ENCODE peak calls at places on chromosomes 2 and 18, in six cellular contexts. One of them, this sample, is unnamed.

GRCh38 chr2:191845876-191846786 is 757 bp downstream of the CAVIN2 start:
- DNase-seq in type B pancreatic cell: no peak
- DNase-seq in endothelial cell: no peak
- DNase-seq in WERI-Rb-1: peak
- DNase-seq in astrocyte: no peak
- DNase-seq in astrocyte of the spinal cord: no peak
- DNase-seq in this sample: no peak

GRCh38 chr2:47094519-47095155 is 60.5 kb downstream of the STPG4 start:
- DNase-seq in astrocyte: peak
- DNase-seq in type B pancreatic cell: no peak
- DNase-seq in WERI-Rb-1: no peak
- DNase-seq in astrocyte of the spinal cord: no peak
- DNase-seq in endothelial cell: no peak
- DNase-seq in this sample: no peak

GRCh38 chr2:212665948-212666347 is 127.3 kb upstream of the ERBB4 start:
- DNase-seq in WERI-Rb-1: no peak
- DNase-seq in astrocyte: no peak
- DNase-seq in endothelial cell: no peak
- DNase-seq in type B pancreatic cell: no peak
- DNase-seq in astrocyte of the spinal cord: no peak
- DNase-seq in this sample: no peak

GRCh38 chr2:27572439-27572838 is 10.4 kb upstream of the ZNF512 start:
- DNase-seq in astrocyte: no peak
- DNase-seq in type B pancreatic cell: no peak
- DNase-seq in WERI-Rb-1: no peak
- DNase-seq in endothelial cell: no peak
- DNase-seq in astrocyte of the spinal cord: no peak
- DNase-seq in this sample: no peak

GRCh38 chr18:62876828-62877227 is 161.5 kb downstream of the PHLPP1 start:
- DNase-seq in astrocyte of the spinal cord: no peak
- DNase-seq in astrocyte: peak
- DNase-seq in endothelial cell: no peak
- DNase-seq in WERI-Rb-1: no peak
- DNase-seq in type B pancreatic cell: no peak
- DNase-seq in this sample: no peak

GRCh38 chr2:85799215-85799956 is 45.6 kb downstream of the ATOH8 start:
- DNase-seq in astrocyte of the spinal cord: no peak
- DNase-seq in WERI-Rb-1: peak
- DNase-seq in astrocyte: no peak
- DNase-seq in endothelial cell: no peak
- DNase-seq in type B pancreatic cell: no peak
- DNase-seq in this sample: no peak

GRCh38 chr2:170822292-170822884 is 5.7 kb downstream of the GAD1 start:
- DNase-seq in astrocyte: no peak
- DNase-seq in astrocyte of the spinal cord: no peak
- DNase-seq in type B pancreatic cell: no peak
- DNase-seq in WERI-Rb-1: no peak
- DNase-seq in endothelial cell: peak
- DNase-seq in this sample: no peak

GRCh38 chr2:187949859-187950258 is 341.8 kb upstream of the GULP1 start:
- DNase-seq in type B pancreatic cell: no peak
- DNase-seq in WERI-Rb-1: no peak
- DNase-seq in endothelial cell: no peak
- DNase-seq in astrocyte of the spinal cord: no peak
- DNase-seq in astrocyte: no peak
- DNase-seq in this sample: no peak

GRCh38 chr2:224802407-224802806 is 86.2 kb upstream of the CCDC195 start:
- DNase-seq in endothelial cell: no peak
- DNase-seq in astrocyte of the spinal cord: no peak
- DNase-seq in astrocyte: peak
- DNase-seq in type B pancreatic cell: no peak
- DNase-seq in WERI-Rb-1: no peak
- DNase-seq in this sample: no peak

GRCh38 chr2:151882786-151883445 is 54.7 kb upstream of the ARL5A start:
- DNase-seq in WERI-Rb-1: no peak
- DNase-seq in endothelial cell: no peak
- DNase-seq in astrocyte: no peak
- DNase-seq in type B pancreatic cell: no peak
- DNase-seq in astrocyte of the spinal cord: no peak
- DNase-seq in this sample: no peak

GRCh38 chr2:67055387-67056304 is 341.5 kb upstream of the ETAA1 start:
- DNase-seq in astrocyte: no peak
- DNase-seq in astrocyte of the spinal cord: no peak
- DNase-seq in endothelial cell: no peak
- DNase-seq in WERI-Rb-1: no peak
- DNase-seq in type B pancreatic cell: no peak
- DNase-seq in this sample: no peak

GRCh38 chr18:79522451-79523220 is 126.9 kb downstream of the NFATC1 start:
- DNase-seq in astrocyte: no peak
- DNase-seq in WERI-Rb-1: no peak
- DNase-seq in astrocyte of the spinal cord: no peak
- DNase-seq in endothelial cell: peak
- DNase-seq in type B pancreatic cell: no peak
- DNase-seq in this sample: no peak

GRCh38 chr18:69943021-69943420 is 4.7 kb downstream of the CD226 start:
- DNase-seq in astrocyte of the spinal cord: no peak
- DNase-seq in endothelial cell: no peak
- DNase-seq in type B pancreatic cell: no peak
- DNase-seq in astrocyte: no peak
- DNase-seq in WERI-Rb-1: no peak
- DNase-seq in this sample: no peak

GRCh38 chr2:48600204-48600813 is 17.3 kb upstream of the GTF2A1L start:
- DNase-seq in astrocyte of the spinal cord: peak
- DNase-seq in type B pancreatic cell: no peak
- DNase-seq in astrocyte: peak
- DNase-seq in endothelial cell: peak
- DNase-seq in WERI-Rb-1: no peak
- DNase-seq in this sample: no peak

GRCh38 chr18:12880532-12880892 is 3.5 kb downstream of the PTPN2 start:
- DNase-seq in endothelial cell: no peak
- DNase-seq in astrocyte: no peak
- DNase-seq in WERI-Rb-1: no peak
- DNase-seq in type B pancreatic cell: no peak
- DNase-seq in astrocyte of the spinal cord: no peak
- DNase-seq in this sample: no peak

GRCh38 chr2:238775591-238775990 is 72.3 kb upstream of the TWIST2 start:
- DNase-seq in endothelial cell: no peak
- DNase-seq in astrocyte: no peak
- DNase-seq in astrocyte of the spinal cord: no peak
- DNase-seq in type B pancreatic cell: no peak
- DNase-seq in WERI-Rb-1: no peak
- DNase-seq in this sample: no peak

GRCh38 chr2:202140522-202141292 is 67.7 kb downstream of the KIAA2012 start:
- DNase-seq in endothelial cell: no peak
- DNase-seq in astrocyte: peak
- DNase-seq in type B pancreatic cell: no peak
- DNase-seq in astrocyte of the spinal cord: peak
- DNase-seq in WERI-Rb-1: no peak
- DNase-seq in this sample: no peak

GRCh38 chr2:135709992-135710391 is 31.7 kb upstream of the UBXN4 start:
- DNase-seq in astrocyte of the spinal cord: peak
- DNase-seq in type B pancreatic cell: no peak
- DNase-seq in astrocyte: no peak
- DNase-seq in WERI-Rb-1: peak
- DNase-seq in endothelial cell: peak
- DNase-seq in this sample: peak

GRCh38 chr2:141517852-141518421 is 612.9 kb downstream of the LRP1B start:
- DNase-seq in endothelial cell: no peak
- DNase-seq in astrocyte: no peak
- DNase-seq in astrocyte of the spinal cord: no peak
- DNase-seq in WERI-Rb-1: no peak
- DNase-seq in type B pancreatic cell: no peak
- DNase-seq in this sample: no peak

DNA sequence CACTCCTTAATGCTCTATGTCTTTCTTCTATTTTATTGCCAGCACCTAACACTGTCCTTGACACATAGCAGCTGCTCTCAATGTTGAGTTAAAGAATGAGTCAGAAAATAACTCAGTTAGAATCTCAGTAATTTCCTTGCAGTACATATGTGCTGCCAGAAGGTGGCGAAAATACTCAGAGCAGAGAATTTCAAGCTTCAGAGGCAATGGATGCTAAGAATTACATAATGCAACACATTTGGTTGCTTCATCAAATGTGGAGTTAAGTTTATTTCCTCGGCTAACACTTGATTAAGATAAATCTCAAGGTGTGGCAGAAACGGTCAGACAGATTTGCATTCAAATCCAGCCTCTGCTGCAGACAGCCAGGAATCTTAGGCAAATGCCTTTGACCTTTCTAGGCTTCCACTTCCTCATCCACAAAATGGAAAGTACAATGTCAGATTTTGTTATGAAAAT is 105.6 kb downstream of the VSNL1 start:
- DNase-seq in astrocyte: peak
- DNase-seq in WERI-Rb-1: peak
- DNase-seq in astrocyte of the spinal cord: peak
- DNase-seq in endothelial cell: peak
- DNase-seq in type B pancreatic cell: no peak
- DNase-seq in this sample: peak
- TF ChIP-seq CTCF in astrocyte: peak
- TF ChIP-seq CTCF in WERI-Rb-1: peak
- TF ChIP-seq CTCF in astrocyte of the spinal cord: peak
- TF ChIP-seq CTCF in endothelial cell: peak
- TF ChIP-seq CTCF in type B pancreatic cell: peak
- TF ChIP-seq CTCF in this sample: peak

GRCh38 chr18:35502062-35502461 is 4.3 kb upstream of the INO80C start:
- DNase-seq in astrocyte of the spinal cord: no peak
- DNase-seq in endothelial cell: no peak
- DNase-seq in WERI-Rb-1: no peak
- DNase-seq in type B pancreatic cell: no peak
- DNase-seq in astrocyte: no peak
- DNase-seq in this sample: no peak
- TF ChIP-seq CTCF in astrocyte of the spinal cord: no peak
- TF ChIP-seq CTCF in endothelial cell: no peak
- TF ChIP-seq CTCF in WERI-Rb-1: no peak
- TF ChIP-seq CTCF in type B pancreatic cell: no peak
- TF ChIP-seq CTCF in astrocyte: no peak
- TF ChIP-seq CTCF in this sample: no peak

GRCh38 chr2:23220687-23221086 is 164.3 kb upstream of the KLHL29 start:
- DNase-seq in astrocyte: no peak
- DNase-seq in astrocyte of the spinal cord: no peak
- DNase-seq in type B pancreatic cell: no peak
- DNase-seq in WERI-Rb-1: no peak
- DNase-seq in endothelial cell: no peak
- DNase-seq in this sample: no peak

GRCh38 chr2:23221236-23221635 is 163.7 kb upstream of the KLHL29 start:
- DNase-seq in type B pancreatic cell: no peak
- DNase-seq in WERI-Rb-1: no peak
- DNase-seq in astrocyte of the spinal cord: no peak
- DNase-seq in astrocyte: no peak
- DNase-seq in endothelial cell: no peak
- DNase-seq in this sample: no peak

GRCh38 chr2:23221901-23222300 is 163.1 kb upstream of the KLHL29 start:
- DNase-seq in endothelial cell: no peak
- DNase-seq in WERI-Rb-1: no peak
- DNase-seq in type B pancreatic cell: no peak
- DNase-seq in astrocyte: no peak
- DNase-seq in astrocyte of the spinal cord: no peak
- DNase-seq in this sample: no peak
- TF ChIP-seq CTCF in endothelial cell: no peak
- TF ChIP-seq CTCF in WERI-Rb-1: no peak
- TF ChIP-seq CTCF in type B pancreatic cell: no peak
- TF ChIP-seq CTCF in astrocyte: no peak
- TF ChIP-seq CTCF in astrocyte of the spinal cord: no peak
- TF ChIP-seq CTCF in this sample: no peak

GRCh38 chr2:240579771-240580614 is 6.5 kb upstream of the CAPN10 start:
- DNase-seq in type B pancreatic cell: no peak
- DNase-seq in endothelial cell: no peak
- DNase-seq in WERI-Rb-1: peak
- DNase-seq in astrocyte: peak
- DNase-seq in astrocyte of the spinal cord: peak
- DNase-seq in this sample: no peak
- TF ChIP-seq CTCF in type B pancreatic cell: no peak
- TF ChIP-seq CTCF in endothelial cell: no peak
- TF ChIP-seq CTCF in WERI-Rb-1: peak
- TF ChIP-seq CTCF in astrocyte: no peak
- TF ChIP-seq CTCF in astrocyte of the spinal cord: no peak
- TF ChIP-seq CTCF in this sample: no peak

GRCh38 chr2:200655918-200656580 is 70.2 kb downstream of the AOX1 start:
- DNase-seq in type B pancreatic cell: no peak
- DNase-seq in WERI-Rb-1: no peak
- DNase-seq in astrocyte: no peak
- DNase-seq in astrocyte of the spinal cord: no peak
- DNase-seq in endothelial cell: no peak
- DNase-seq in this sample: no peak

GRCh38 chr2:200654823-200655222 is 69.0 kb downstream of the AOX1 start:
- DNase-seq in astrocyte: no peak
- DNase-seq in WERI-Rb-1: no peak
- DNase-seq in astrocyte of the spinal cord: no peak
- DNase-seq in endothelial cell: no peak
- DNase-seq in type B pancreatic cell: no peak
- DNase-seq in this sample: no peak

GRCh38 chr2:200659410-200659809 is 73.6 kb downstream of the AOX1 start:
- DNase-seq in WERI-Rb-1: no peak
- DNase-seq in type B pancreatic cell: no peak
- DNase-seq in astrocyte of the spinal cord: no peak
- DNase-seq in astrocyte: no peak
- DNase-seq in endothelial cell: no peak
- DNase-seq in this sample: no peak

GRCh38 chr2:200661477-200661876 is 75.7 kb downstream of the AOX1 start:
- DNase-seq in endothelial cell: no peak
- DNase-seq in astrocyte: no peak
- DNase-seq in astrocyte of the spinal cord: no peak
- DNase-seq in type B pancreatic cell: no peak
- DNase-seq in WERI-Rb-1: no peak
- DNase-seq in this sample: no peak

GRCh38 chr2:200658278-200658864 is 72.6 kb downstream of the AOX1 start:
- DNase-seq in endothelial cell: no peak
- DNase-seq in astrocyte of the spinal cord: no peak
- DNase-seq in type B pancreatic cell: no peak
- DNase-seq in astrocyte: no peak
- DNase-seq in WERI-Rb-1: no peak
- DNase-seq in this sample: no peak
- TF ChIP-seq CTCF in endothelial cell: no peak
- TF ChIP-seq CTCF in astrocyte of the spinal cord: no peak
- TF ChIP-seq CTCF in type B pancreatic cell: no peak
- TF ChIP-seq CTCF in astrocyte: no peak
- TF ChIP-seq CTCF in WERI-Rb-1: peak
- TF ChIP-seq CTCF in this sample: no peak